ENCODE peak calls at places on chromosomes 13 and 19, in eight cellular contexts. One of them, this sample, is unnamed.

GRCh38 chr13:35107535-35107934 is 165.5 kb downstream of the NBEA start:
- DNase-seq in ecto neural progenitor cell: no peak
- DNase-seq in Jurkat, Clone E6-1: no peak
- DNase-seq in heart left ventricle: no peak
- DNase-seq in B cell: no peak
- DNase-seq in stimulated activated CD8-positive, alpha-beta memory T cell treated with anti-CD3 and anti-CD28 coated beads, Interleukin-4, amount 100 ng/mL, for 4 hours: no peak
- DNase-seq in lower lobe of right lung: no peak
- DNase-seq in brain microvascular endothelial cell: no peak
- DNase-seq in this sample: no peak

GRCh38 chr19:23345838-23346237 is 49.4 kb downstream of the ZNF91 start:
- DNase-seq in Jurkat, Clone E6-1: no peak
- DNase-seq in B cell: no peak
- DNase-seq in stimulated activated CD8-positive, alpha-beta memory T cell treated with anti-CD3 and anti-CD28 coated beads, Interleukin-4, amount 100 ng/mL, for 4 hours: no peak
- DNase-seq in ecto neural progenitor cell: no peak
- DNase-seq in lower lobe of right lung: no peak
- DNase-seq in brain microvascular endothelial cell: no peak
- DNase-seq in heart left ventricle: no peak
- DNase-seq in this sample: no peak

GRCh38 chr13:100610399-100611347 is 22.1 kb upstream of the GGACT start:
- DNase-seq in Jurkat, Clone E6-1: no peak
- DNase-seq in stimulated activated CD8-positive, alpha-beta memory T cell treated with anti-CD3 and anti-CD28 coated beads, Interleukin-4, amount 100 ng/mL, for 4 hours: no peak
- DNase-seq in lower lobe of right lung: no peak
- DNase-seq in heart left ventricle: no peak
- DNase-seq in brain microvascular endothelial cell: no peak
- DNase-seq in B cell: peak
- DNase-seq in ecto neural progenitor cell: no peak
- DNase-seq in this sample: no peak

GRCh38 chr13:40568246-40568645 is 98.2 kb downstream of the FOXO1 start:
- DNase-seq in B cell: no peak
- DNase-seq in Jurkat, Clone E6-1: no peak
- DNase-seq in ecto neural progenitor cell: no peak
- DNase-seq in lower lobe of right lung: no peak
- DNase-seq in stimulated activated CD8-positive, alpha-beta memory T cell treated with anti-CD3 and anti-CD28 coated beads, Interleukin-4, amount 100 ng/mL, for 4 hours: no peak
- DNase-seq in heart left ventricle: no peak
- DNase-seq in brain microvascular endothelial cell: no peak
- DNase-seq in this sample: no peak

GRCh38 chr13:67736646-67737420 is 506.7 kb upstream of the PCDH9 start:
- DNase-seq in brain microvascular endothelial cell: peak
- DNase-seq in stimulated activated CD8-positive, alpha-beta memory T cell treated with anti-CD3 and anti-CD28 coated beads, Interleukin-4, amount 100 ng/mL, for 4 hours: no peak
- DNase-seq in Jurkat, Clone E6-1: no peak
- DNase-seq in heart left ventricle: no peak
- DNase-seq in ecto neural progenitor cell: no peak
- DNase-seq in B cell: no peak
- DNase-seq in lower lobe of right lung: no peak
- DNase-seq in this sample: no peak

GRCh38 chr19:28472111-28472510 is 740.8 kb downstream of the UQCRFS1 start:
- DNase-seq in B cell: no peak
- DNase-seq in Jurkat, Clone E6-1: no peak
- DNase-seq in lower lobe of right lung: no peak
- DNase-seq in ecto neural progenitor cell: no peak
- DNase-seq in brain microvascular endothelial cell: no peak
- DNase-seq in heart left ventricle: no peak
- DNase-seq in stimulated activated CD8-positive, alpha-beta memory T cell treated with anti-CD3 and anti-CD28 coated beads, Interleukin-4, amount 100 ng/mL, for 4 hours: no peak
- DNase-seq in this sample: no peak

GRCh38 chr13:79802389-79803140 is 321.6 kb downstream of the NDFIP2 start:
- DNase-seq in heart left ventricle: no peak
- DNase-seq in stimulated activated CD8-positive, alpha-beta memory T cell treated with anti-CD3 and anti-CD28 coated beads, Interleukin-4, amount 100 ng/mL, for 4 hours: no peak
- DNase-seq in B cell: no peak
- DNase-seq in Jurkat, Clone E6-1: no peak
- DNase-seq in brain microvascular endothelial cell: no peak
- DNase-seq in ecto neural progenitor cell: no peak
- DNase-seq in lower lobe of right lung: no peak
- DNase-seq in this sample: no peak

GRCh38 chr13:42239644-42240043 is 32.3 kb upstream of the AKAP11 start:
- DNase-seq in B cell: no peak
- DNase-seq in heart left ventricle: no peak
- DNase-seq in ecto neural progenitor cell: no peak
- DNase-seq in lower lobe of right lung: no peak
- DNase-seq in brain microvascular endothelial cell: no peak
- DNase-seq in stimulated activated CD8-positive, alpha-beta memory T cell treated with anti-CD3 and anti-CD28 coated beads, Interleukin-4, amount 100 ng/mL, for 4 hours: no peak
- DNase-seq in Jurkat, Clone E6-1: no peak
- DNase-seq in this sample: no peak

GRCh38 chr13:101018720-101019119 is 344.1 kb upstream of the TMTC4 start:
- DNase-seq in lower lobe of right lung: no peak
- DNase-seq in Jurkat, Clone E6-1: no peak
- DNase-seq in stimulated activated CD8-positive, alpha-beta memory T cell treated with anti-CD3 and anti-CD28 coated beads, Interleukin-4, amount 100 ng/mL, for 4 hours: no peak
- DNase-seq in ecto neural progenitor cell: no peak
- DNase-seq in brain microvascular endothelial cell: peak
- DNase-seq in B cell: no peak
- DNase-seq in heart left ventricle: no peak
- DNase-seq in this sample: no peak

GRCh38 chr13:48078251-48078656 is 16.6 kb downstream of the MED4 start:
- DNase-seq in lower lobe of right lung: no peak
- DNase-seq in brain microvascular endothelial cell: no peak
- DNase-seq in ecto neural progenitor cell: no peak
- DNase-seq in heart left ventricle: no peak
- DNase-seq in stimulated activated CD8-positive, alpha-beta memory T cell treated with anti-CD3 and anti-CD28 coated beads, Interleukin-4, amount 100 ng/mL, for 4 hours: no peak
- DNase-seq in B cell: peak
- DNase-seq in Jurkat, Clone E6-1: peak
- DNase-seq in this sample: no peak

GRCh38 chr13:39516140-39516539 is 86.9 kb downstream of the LHFPL6 start:
- DNase-seq in ecto neural progenitor cell: no peak
- DNase-seq in stimulated activated CD8-positive, alpha-beta memory T cell treated with anti-CD3 and anti-CD28 coated beads, Interleukin-4, amount 100 ng/mL, for 4 hours: no peak
- DNase-seq in heart left ventricle: peak
- DNase-seq in Jurkat, Clone E6-1: no peak
- DNase-seq in lower lobe of right lung: no peak
- DNase-seq in brain microvascular endothelial cell: no peak
- DNase-seq in B cell: no peak
- DNase-seq in this sample: no peak